ENCODE peak calls at places on chromosomes 4 and X, in five cellular contexts. One of them, this sample, is unnamed.

GRCh38 chr4:172344266-172344772 is 531.1 kb downstream of the GALNTL6 start:
- DNase-seq in amygdala: no peak
- DNase-seq in mesenteric fat pad: no peak
- DNase-seq in fibroblast of mammary gland: no peak
- DNase-seq in stromal cell of bone marrow: no peak
- DNase-seq in this sample: no peak

GRCh38 chr4:118760493-118760892 is 75.3 kb downstream of the METTL14 start:
- DNase-seq in stromal cell of bone marrow: no peak
- DNase-seq in mesenteric fat pad: no peak
- DNase-seq in fibroblast of mammary gland: no peak
- DNase-seq in amygdala: no peak
- DNase-seq in this sample: no peak

GRCh38 chrX:102746134-102746584 is 25.6 kb downstream of the GPRASP3 start:
- DNase-seq in mesenteric fat pad: no peak
- DNase-seq in amygdala: peak
- DNase-seq in fibroblast of mammary gland: peak
- DNase-seq in stromal cell of bone marrow: peak
- DNase-seq in this sample: no peak

GRCh38 chr4:52889778-52890400 is 27.8 kb downstream of the RASL11B start:
- DNase-seq in stromal cell of bone marrow: no peak
- DNase-seq in mesenteric fat pad: no peak
- DNase-seq in fibroblast of mammary gland: peak
- DNase-seq in amygdala: no peak
- DNase-seq in this sample: no peak

GRCh38 chr4:100100985-100101384 is 89.3 kb downstream of the DDIT4L start:
- DNase-seq in fibroblast of mammary gland: no peak
- DNase-seq in amygdala: no peak
- DNase-seq in mesenteric fat pad: no peak
- DNase-seq in stromal cell of bone marrow: no peak
- DNase-seq in this sample: no peak

GRCh38 chrX:22325091-22325490 is 52.4 kb downstream of the CBLL2 start:
- DNase-seq in fibroblast of mammary gland: peak
- DNase-seq in stromal cell of bone marrow: no peak
- DNase-seq in amygdala: no peak
- DNase-seq in mesenteric fat pad: no peak
- DNase-seq in this sample: no peak

GRCh38 chrX:85627363-85627762 is 247.9 kb upstream of the POF1B start:
- DNase-seq in fibroblast of mammary gland: no peak
- DNase-seq in mesenteric fat pad: no peak
- DNase-seq in amygdala: no peak
- DNase-seq in stromal cell of bone marrow: no peak
- DNase-seq in this sample: no peak

GRCh38 chrX:69137371-69137881 is 27.8 kb downstream of the PJA1 start:
- DNase-seq in mesenteric fat pad: no peak
- DNase-seq in fibroblast of mammary gland: peak
- DNase-seq in stromal cell of bone marrow: peak
- DNase-seq in amygdala: no peak
- DNase-seq in this sample: no peak

GRCh38 chr4:184472540-184473264 is 1.6 kb downstream of the IRF2 start:
- DNase-seq in fibroblast of mammary gland: peak
- DNase-seq in amygdala: peak
- DNase-seq in stromal cell of bone marrow: peak
- DNase-seq in mesenteric fat pad: peak
- DNase-seq in this sample: no peak

GRCh38 chr4:175705407-175705806 is 106.7 kb downstream of the GPM6A start:
- DNase-seq in amygdala: peak
- DNase-seq in mesenteric fat pad: no peak
- DNase-seq in stromal cell of bone marrow: no peak
- DNase-seq in fibroblast of mammary gland: peak
- DNase-seq in this sample: no peak

GRCh38 chr4:100165809-100166208 is 24.5 kb downstream of the DDIT4L start:
- DNase-seq in amygdala: no peak
- DNase-seq in mesenteric fat pad: no peak
- DNase-seq in fibroblast of mammary gland: no peak
- DNase-seq in stromal cell of bone marrow: no peak
- DNase-seq in this sample: no peak

GRCh38 chrX:86806786-86807185 is 658.5 kb downstream of the DACH2 start:
- DNase-seq in amygdala: no peak
- DNase-seq in mesenteric fat pad: no peak
- DNase-seq in stromal cell of bone marrow: no peak
- DNase-seq in fibroblast of mammary gland: peak
- DNase-seq in this sample: no peak

GRCh38 chrX:151039351-151039750 is 56.2 kb downstream of the HMGB3 start:
- DNase-seq in amygdala: no peak
- DNase-seq in stromal cell of bone marrow: no peak
- DNase-seq in mesenteric fat pad: no peak
- DNase-seq in fibroblast of mammary gland: no peak
- DNase-seq in this sample: no peak

GRCh38 chr4:16225139-16225538 is 1.1 kb downstream of the TAPT1 start:
- DNase-seq in fibroblast of mammary gland: peak
- DNase-seq in amygdala: no peak
- DNase-seq in mesenteric fat pad: no peak
- DNase-seq in stromal cell of bone marrow: no peak
- DNase-seq in this sample: no peak

GRCh38 chr4:46389301-46389761 is 597 bp downstream of the GABRA2 start:
- DNase-seq in amygdala: peak
- DNase-seq in mesenteric fat pad: no peak
- DNase-seq in stromal cell of bone marrow: no peak
- DNase-seq in fibroblast of mammary gland: no peak
- DNase-seq in this sample: peak

GRCh38 chrX:75746891-75747639 is 38.0 kb downstream of the MAGEE2 start:
- DNase-seq in stromal cell of bone marrow: peak
- DNase-seq in mesenteric fat pad: peak
- DNase-seq in fibroblast of mammary gland: peak
- DNase-seq in amygdala: no peak
- DNase-seq in this sample: no peak

GRCh38 chr4:165905405-165906027 is 32.5 kb downstream of the TLL1 start:
- DNase-seq in amygdala: no peak
- DNase-seq in fibroblast of mammary gland: peak
- DNase-seq in mesenteric fat pad: no peak
- DNase-seq in stromal cell of bone marrow: no peak
- DNase-seq in this sample: no peak

This sample was measured in HS-5.